ENCODE peak calls at places on chromosomes 6 and 20, in seven cellular contexts. D is breast epithelium, F is GM12892, S is A549, L is ovary, H is spleen, N is H54. E is an unnamed sample.

GRCh38 chr6:132491303-132491702 is 21.6 kb downstream of the STX7 start:
- DNase-seq in L (no peak), N (no peak), H (no peak), D (no peak), S (no peak), F (no peak), E (peak; percentile 52)

GRCh38 chr6:122049341-122049740 is 350.1 kb upstream of the HSF2 start:
- DNase-seq in H (no peak), S (no peak), F (no peak), N (no peak), L (peak; percentile 49), D (no peak), E (no peak)

GRCh38 chr6:148179786-148180185 is 162.9 kb upstream of the SASH1 start:
- DNase-seq in H (no peak), S (peak; percentile 44), L (no peak), F (no peak), N (no peak), D (no peak), E (peak; percentile 9)

GRCh38 chr6:73263570-73263909 is 544 bp upstream of the KHDC1 start:
- DNase-seq in H (no peak), D (no peak), S (no peak), N (no peak), L (no peak), F (no peak), E (no peak)

GRCh38 chr6:103874575-103874974 is 985.1 kb downstream of the HACE1 start:
- DNase-seq in H (no peak), S (no peak), D (no peak), N (no peak), F (no peak), L (no peak), E (no peak)

GRCh38 chr20:24392612-24393011 is 76.8 kb upstream of the SYNDIG1 start:
- DNase-seq in D (no peak), L (no peak), H (no peak), S (no peak), N (no peak), F (no peak), E (no peak)

GRCh38 chr6:42938987-42939809 is 9.9 kb downstream of the CNPY3 start:
- DNase-seq in N (no peak), L (no peak), D (no peak), S (no peak), H (no peak), F (no peak), E (no peak)

GRCh38 chr6:3355358-3356055 is 96.8 kb downstream of the PSMG4 start:
- DNase-seq in F (no peak), L (peak; percentile 74), D (peak; percentile 56), H (peak; percentile 84), S (no peak), N (no peak), E (no peak)

GRCh38 chr6:27630727-27631613 is 158.1 kb upstream of the ZNF184 start:
- DNase-seq in L (peak; percentile 54), H (no peak), F (no peak), N (peak; percentile 28), S (peak; percentile 88), D (no peak), E (peak; percentile 71)

GRCh38 chr6:12785921-12786320 is 69.4 kb downstream of the PHACTR1 start:
- DNase-seq in S (no peak), N (no peak), F (no peak), H (no peak), L (no peak), D (no peak), E (no peak)

GRCh38 chr6:94184666-94185464 is 765.5 kb upstream of the EPHA7 start:
- DNase-seq in S (no peak), N (no peak), L (no peak), F (no peak), H (no peak), D (no peak), E (no peak)

GRCh38 chr6:53616450-53617357 is 48.9 kb downstream of the KLHL31 start:
- DNase-seq in H (no peak), F (no peak), S (peak; percentile 76), N (no peak), L (no peak), D (no peak), E (peak; percentile 35)

GRCh38 chr6:145544031-145544430 is 191.3 kb downstream of the EPM2A start:
- DNase-seq in D (no peak), N (peak; percentile 22), S (peak; percentile 33), F (no peak), L (no peak), H (no peak), E (no peak)

GRCh38 chr6:27541932-27542297 is 69.0 kb upstream of the ZNF184 start:
- DNase-seq in D (no peak), L (no peak), N (no peak), F (no peak), S (no peak), H (no peak), E (no peak)

GRCh38 chr20:61759286-61760065 is 306.2 kb downstream of the TAF4 start:
- DNase-seq in L (no peak), F (no peak), N (no peak), H (peak; percentile 50), S (no peak), D (no peak), E (no peak)

GRCh38 chr6:85679445-85680123 is 36.9 kb upstream of the SYNCRIP start:
- DNase-seq in L (no peak), H (no peak), S (no peak), D (no peak), N (no peak), F (no peak), E (peak; percentile 55)

GRCh38 chr20:45518282-45518681 is 2.9 kb upstream of the SPINT3 start:
- DNase-seq in H (no peak), N (no peak), L (no peak), F (no peak), D (peak; percentile 76), S (no peak), E (no peak)

GRCh38 chr20:38452880-38453624 is 17.9 kb upstream of the SNHG17 start:
- DNase-seq in L (no peak), H (no peak), F (no peak), N (peak; percentile 44), S (no peak), D (no peak), E (peak; percentile 88)

GRCh38 chr6:166334878-166335277 is 7.5 kb downstream of the SFT2D1 start:
- DNase-seq in S (no peak), N (no peak), D (no peak), L (no peak), H (no peak), F (no peak), E (no peak)
- TF ChIP-seq POLR2A in S (no peak), N (no peak), D (no peak), L (no peak), H (no peak), F (peak; percentile 38), E (no peak)

DNA sequence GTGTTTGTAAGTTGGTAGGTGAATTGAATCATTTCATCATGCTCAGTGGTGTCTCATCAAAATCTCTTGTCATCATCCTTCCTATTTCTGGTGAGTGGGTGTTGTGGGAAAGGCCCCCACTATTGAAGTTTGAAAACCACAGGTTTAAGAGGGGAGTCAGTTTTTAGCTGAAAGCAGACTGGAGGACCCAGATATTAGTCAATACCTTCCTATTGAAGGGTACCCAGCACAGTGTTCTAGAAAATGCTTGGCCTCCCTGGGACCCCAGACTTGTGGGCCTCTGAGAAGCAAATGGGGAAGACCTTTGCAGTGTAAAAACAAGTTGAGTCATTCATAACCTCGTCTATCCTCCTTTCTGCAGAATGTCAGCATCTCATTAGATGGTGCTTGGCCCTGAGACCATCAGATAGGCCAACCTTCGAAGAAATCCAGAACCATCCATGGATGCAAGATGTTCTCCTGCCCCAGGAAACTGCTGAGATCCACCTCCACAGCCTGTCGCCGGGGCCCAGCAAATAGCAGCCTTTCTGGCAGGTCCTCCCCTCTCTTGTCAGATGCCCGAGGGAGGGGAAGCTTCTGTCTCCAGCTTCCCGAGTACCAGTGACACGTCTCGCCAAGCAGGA is 3.7 kb downstream of the PIM1 start:
- DNase-seq in N (no peak), H (peak; percentile 79), F (no peak), L (peak; percentile 36), S (no peak), D (no peak), E (peak; percentile 86)
- TF ChIP-seq POLR2A in N (no peak), H (no peak), F (no peak), L (no peak), S (no peak), D (no peak), E (peak; percentile 77)

GRCh38 chr20:58996226-58996611 is 10.8 kb downstream of the CTSZ start:
- DNase-seq in F (no peak), H (no peak), D (no peak), S (no peak), L (no peak), N (no peak), E (no peak)
- TF ChIP-seq POLR2A in F (no peak), H (no peak), D (no peak), S (no peak), L (no peak), N (no peak), E (no peak)

DNA sequence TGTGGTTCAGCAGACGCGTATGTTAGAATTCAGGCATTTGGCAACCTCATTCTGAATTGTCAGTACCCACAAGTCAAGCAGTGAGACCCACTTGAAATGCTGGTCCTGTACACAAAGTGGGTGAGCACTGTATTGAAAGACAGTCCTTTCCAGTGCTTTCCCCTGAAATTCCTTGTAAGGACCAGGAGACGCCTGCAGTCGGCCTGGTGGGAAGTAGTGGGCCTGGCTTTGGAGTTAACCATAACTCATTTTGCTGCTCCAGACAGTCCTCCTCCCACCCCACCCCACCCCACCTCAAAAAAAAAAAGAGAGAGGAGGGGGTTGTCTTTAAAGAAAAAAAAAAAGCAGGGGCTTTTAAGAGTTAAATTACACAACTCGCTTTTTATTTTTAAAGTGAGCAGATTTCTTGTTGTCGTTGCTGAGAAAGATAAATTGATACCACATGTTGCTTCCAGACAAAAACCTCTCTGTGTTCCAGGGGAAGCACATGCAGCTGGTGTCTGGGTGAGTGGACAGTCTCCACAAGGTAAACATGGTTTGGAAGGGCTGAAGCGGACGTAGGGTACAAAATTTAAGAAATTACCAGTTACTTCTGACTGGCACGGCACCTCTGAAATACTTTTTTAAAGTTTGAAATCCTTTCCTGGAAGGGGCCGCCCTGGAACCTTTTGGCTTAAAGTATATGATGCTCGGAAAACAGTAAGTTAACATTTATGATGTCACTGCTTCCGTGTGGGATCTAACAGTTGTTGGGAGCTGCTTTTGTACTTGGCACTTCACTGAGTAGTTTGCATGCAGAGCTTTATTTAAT is 95.3 kb downstream of the FOXO3 start:
- DNase-seq in H (no peak), D (no peak), S (no peak), F (no peak), N (no peak), L (no peak), E (no peak)
- TF ChIP-seq POLR2A in H (no peak), D (no peak), S (no peak), F (no peak), N (no peak), L (no peak), E (no peak)

DNA sequence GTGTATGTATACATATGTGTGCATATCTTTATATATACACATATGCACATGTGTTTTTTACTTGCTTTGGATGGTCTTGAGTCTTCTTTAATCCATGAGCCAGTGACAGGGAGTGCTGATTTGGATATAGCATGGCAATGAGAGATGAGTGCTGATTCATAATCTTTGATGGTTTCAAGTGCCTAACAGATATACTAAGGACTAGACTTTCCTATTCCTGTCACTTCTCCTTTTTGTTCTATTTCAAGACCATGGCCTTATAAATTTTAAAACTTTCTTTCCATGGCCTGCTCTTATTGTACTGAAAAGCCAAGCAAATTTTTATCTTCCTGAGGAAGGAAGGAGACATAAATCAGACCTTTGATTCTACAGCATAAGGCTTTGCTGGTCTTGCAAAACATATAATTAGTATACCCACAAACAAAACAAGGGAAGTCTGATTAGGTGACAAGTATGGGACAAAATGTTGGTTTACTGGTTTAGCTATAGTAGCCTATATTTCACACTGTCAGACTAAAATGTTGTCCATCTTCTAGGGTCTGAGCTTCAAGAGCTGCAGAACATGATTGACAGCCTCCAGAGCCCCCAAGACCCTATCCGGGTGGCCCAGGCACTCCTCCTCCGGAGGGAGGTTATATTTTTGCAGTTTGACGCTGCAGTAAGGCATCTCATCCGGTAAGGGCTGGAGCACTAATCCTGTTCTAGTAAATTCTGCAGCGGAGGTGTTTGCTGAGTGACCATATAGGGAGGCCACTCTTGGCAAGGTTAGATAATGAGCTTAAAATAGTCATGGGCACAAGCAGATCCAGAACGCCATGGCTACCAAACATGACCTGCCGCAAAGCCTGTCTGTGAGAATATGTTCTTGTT is 82.3 kb downstream of the CD164 start:
- DNase-seq in F (no peak), D (no peak), L (no peak), N (no peak), H (no peak), S (no peak), E (no peak)
- TF ChIP-seq POLR2A in F (no peak), D (no peak), L (no peak), N (no peak), H (no peak), S (no peak), E (no peak)

E was measured in erythroblast.